ENCODE peak calls at places on chromosomes 5 and 9, in five cellular contexts. One of them, this sample, is unnamed.

GRCh38 chr5:55993628-55994501 is 898 bp downstream of the IL6ST start:
- DNase-seq in H9: no peak
- DNase-seq in neuronal stem cell: no peak
- DNase-seq in mesenchymal stem cell: peak
- DNase-seq in trophoblast cell: peak
- DNase-seq in this sample: no peak

GRCh38 chr9:33172256-33172678 is 5.1 kb upstream of the B4GALT1 start:
- DNase-seq in H9: no peak
- DNase-seq in neuronal stem cell: no peak
- DNase-seq in mesenchymal stem cell: no peak
- DNase-seq in trophoblast cell: peak
- DNase-seq in this sample: no peak

GRCh38 chr9:108654566-108654965 is 201.2 kb downstream of the ACTL7B start:
- DNase-seq in H9: no peak
- DNase-seq in neuronal stem cell: no peak
- DNase-seq in mesenchymal stem cell: peak
- DNase-seq in trophoblast cell: peak
- DNase-seq in this sample: no peak

GRCh38 chr9:130390371-130390770 is 54.4 kb upstream of the ASS1 start:
- DNase-seq in H9: peak
- DNase-seq in neuronal stem cell: no peak
- DNase-seq in mesenchymal stem cell: no peak
- DNase-seq in trophoblast cell: no peak
- DNase-seq in this sample: no peak

GRCh38 chr5:31768784-31769183 is 129.9 kb downstream of the PDZD2 start:
- DNase-seq in H9: no peak
- DNase-seq in neuronal stem cell: no peak
- DNase-seq in mesenchymal stem cell: no peak
- DNase-seq in trophoblast cell: peak
- DNase-seq in this sample: no peak

GRCh38 chr9:112002131-112002846 is 105.7 kb downstream of the UGCG start:
- DNase-seq in H9: no peak
- DNase-seq in neuronal stem cell: no peak
- DNase-seq in mesenchymal stem cell: no peak
- DNase-seq in trophoblast cell: peak
- DNase-seq in this sample: no peak

GRCh38 chr5:139659673-139660072 is 11.5 kb downstream of the CXXC5 start:
- DNase-seq in H9: no peak
- DNase-seq in neuronal stem cell: no peak
- DNase-seq in mesenchymal stem cell: peak
- DNase-seq in trophoblast cell: peak
- DNase-seq in this sample: no peak

GRCh38 chr5:123448017-123448617 is 24.9 kb upstream of the CEP120 start:
- DNase-seq in H9: no peak
- DNase-seq in neuronal stem cell: no peak
- DNase-seq in mesenchymal stem cell: no peak
- DNase-seq in trophoblast cell: no peak
- DNase-seq in this sample: no peak

GRCh38 chr9:106883030-106883429 is 20.1 kb downstream of the ZNF462 start:
- DNase-seq in H9: no peak
- DNase-seq in neuronal stem cell: no peak
- DNase-seq in mesenchymal stem cell: no peak
- DNase-seq in trophoblast cell: no peak
- DNase-seq in this sample: no peak

GRCh38 chr5:53017794-53018391 is 28.7 kb downstream of the ITGA2 start:
- DNase-seq in H9: no peak
- DNase-seq in neuronal stem cell: no peak
- DNase-seq in mesenchymal stem cell: no peak
- DNase-seq in trophoblast cell: no peak
- DNase-seq in this sample: no peak

GRCh38 chr5:14727428-14727865 is 62.9 kb downstream of the OTULIN start:
- DNase-seq in H9: peak
- DNase-seq in neuronal stem cell: peak
- DNase-seq in mesenchymal stem cell: peak
- DNase-seq in trophoblast cell: peak
- DNase-seq in this sample: peak

DNA sequence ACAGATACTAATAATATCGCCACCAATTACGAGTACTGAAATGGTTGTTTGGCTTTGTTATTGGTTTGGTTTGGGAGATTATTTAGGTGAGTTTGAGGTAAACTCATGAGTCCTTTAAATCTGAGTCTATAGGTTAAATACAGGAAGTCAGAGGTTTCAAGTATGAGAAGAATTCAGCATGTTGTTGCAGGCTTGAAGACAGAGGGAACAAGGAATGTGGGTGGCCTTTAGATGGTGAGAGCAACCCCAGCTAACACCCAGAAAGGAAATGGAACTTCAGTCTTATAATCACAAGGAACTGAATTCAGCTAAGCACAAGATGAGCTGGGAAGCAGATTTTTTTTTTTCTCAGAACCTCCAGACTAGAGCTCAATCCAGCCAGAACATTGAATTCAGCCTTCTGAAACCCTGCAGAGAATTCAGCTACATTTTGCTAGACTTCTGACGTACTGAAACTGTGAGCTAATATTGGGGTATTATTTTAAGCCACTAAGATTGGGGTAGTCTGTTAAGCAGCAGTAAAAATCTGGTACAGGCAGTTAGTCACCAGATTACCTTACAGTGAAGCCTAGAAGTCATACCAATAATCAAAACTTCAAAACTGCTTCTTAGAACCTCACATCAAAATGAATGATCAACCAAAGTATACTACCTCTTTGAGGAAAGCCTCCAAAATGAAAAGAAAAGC is 216.0 kb upstream of the PUM3 start:
- DNase-seq in H9: peak
- DNase-seq in neuronal stem cell: no peak
- DNase-seq in mesenchymal stem cell: no peak
- DNase-seq in trophoblast cell: no peak
- DNase-seq in this sample: no peak
- H3K18ac ChIP-seq in H9: no peak
- H3K18ac ChIP-seq in neuronal stem cell: no peak
- H3K18ac ChIP-seq in mesenchymal stem cell: no peak
- H3K18ac ChIP-seq in trophoblast cell: no peak
- H3K18ac ChIP-seq in this sample: no peak

DNA sequence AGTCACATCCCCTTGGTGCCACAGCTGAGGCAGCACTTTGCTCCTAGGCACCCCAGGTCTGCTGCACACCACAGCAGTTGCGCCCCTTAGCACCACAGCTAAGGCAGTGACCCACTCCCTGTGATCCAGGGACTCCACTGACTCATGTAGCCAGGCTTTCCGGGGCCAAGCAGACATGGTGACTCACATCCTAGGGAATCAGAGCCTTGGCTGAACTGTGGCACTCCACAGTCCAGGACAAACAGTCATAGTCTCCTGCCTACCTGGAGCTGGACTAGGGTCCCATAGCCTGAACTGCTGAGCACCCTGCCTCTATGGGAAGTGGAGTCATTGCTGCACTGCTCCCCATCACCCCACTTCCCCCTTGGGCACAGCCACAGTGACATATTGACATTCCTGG is 338.7 kb downstream of the NPR3 start:
- DNase-seq in H9: no peak
- DNase-seq in neuronal stem cell: no peak
- DNase-seq in mesenchymal stem cell: peak
- DNase-seq in trophoblast cell: peak
- DNase-seq in this sample: peak
- H2AFZ ChIP-seq in H9: no peak
- H2AFZ ChIP-seq in neuronal stem cell: no peak
- H2AFZ ChIP-seq in mesenchymal stem cell: no peak
- H2AFZ ChIP-seq in trophoblast cell: no peak
- H2AFZ ChIP-seq in this sample: peak

GRCh38 chr9:89311346-89312153 is 555 bp downstream of the CKS2 start:
- DNase-seq in H9: no peak
- DNase-seq in neuronal stem cell: no peak
- DNase-seq in mesenchymal stem cell: peak
- DNase-seq in trophoblast cell: peak
- DNase-seq in this sample: no peak
- H3K18ac ChIP-seq in H9: peak
- H3K18ac ChIP-seq in neuronal stem cell: peak
- H3K18ac ChIP-seq in mesenchymal stem cell: no peak
- H3K18ac ChIP-seq in trophoblast cell: peak
- H3K18ac ChIP-seq in this sample: no peak

GRCh38 chr5:138649775-138650174 is 74.6 kb upstream of the HSPA9 start:
- DNase-seq in H9: peak
- DNase-seq in neuronal stem cell: no peak
- DNase-seq in mesenchymal stem cell: no peak
- DNase-seq in trophoblast cell: no peak
- DNase-seq in this sample: no peak
- H2AFZ ChIP-seq in H9: no peak
- H2AFZ ChIP-seq in neuronal stem cell: peak
- H2AFZ ChIP-seq in mesenchymal stem cell: no peak
- H2AFZ ChIP-seq in trophoblast cell: no peak
- H2AFZ ChIP-seq in this sample: no peak

DNA sequence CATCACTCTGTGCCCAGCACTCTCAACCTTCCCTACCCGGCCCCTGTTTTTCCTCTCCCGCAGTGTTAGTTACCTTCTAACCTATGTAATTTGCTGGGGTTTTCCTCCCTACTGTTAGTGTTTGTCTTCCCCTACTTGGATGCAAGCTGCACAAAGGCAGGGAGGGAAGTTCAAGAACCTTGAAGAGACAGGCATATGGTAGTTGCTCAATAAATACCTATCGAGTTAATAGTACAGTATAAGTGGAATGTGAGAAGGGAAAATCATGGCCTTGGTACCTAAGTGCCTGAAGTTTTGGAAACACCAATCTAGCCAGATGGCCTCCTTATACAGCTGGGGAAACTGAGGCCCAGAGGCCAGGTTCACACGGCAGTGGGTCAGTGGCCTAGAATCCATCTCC is 24.2 kb downstream of the PDGFRB start:
- DNase-seq in H9: no peak
- DNase-seq in neuronal stem cell: no peak
- DNase-seq in mesenchymal stem cell: no peak
- DNase-seq in trophoblast cell: peak
- DNase-seq in this sample: peak
- H3K18ac ChIP-seq in H9: no peak
- H3K18ac ChIP-seq in neuronal stem cell: no peak
- H3K18ac ChIP-seq in mesenchymal stem cell: peak
- H3K18ac ChIP-seq in trophoblast cell: no peak
- H3K18ac ChIP-seq in this sample: peak

This sample was measured in IMR-90.